ENCODE peak calls at places on chromosomes 4 and X, in nine cellular contexts. A, F, K, N, I, G, B, Q and M are unnamed samples.

GRCh38 chrX:68746988-68747387 is 81.8 kb upstream of the EFNB1 start:
- DNase-seq in I (peak; percentile 15), Q (no peak), G (peak; percentile 41), K (no peak), F (peak; percentile 21), A (no peak), B (no peak), N (no peak), M (no peak)

GRCh38 chr4:81724925-81725329 is 253.2 kb upstream of the RASGEF1B start:
- DNase-seq in G (peak; percentile 75), Q (no peak), F (peak; percentile 74), I (peak; percentile 81), B (peak; percentile 3), N (no peak), K (no peak), A (peak; percentile 34), M (peak; percentile 53)

GRCh38 chrX:139204903-139205667 is 325.5 kb upstream of the F9 start:
- DNase-seq in F (peak; percentile 70), I (peak; percentile 62), B (no peak), A (no peak), N (no peak), K (peak; percentile 14), G (peak; percentile 32), Q (peak; percentile 19), M (peak; percentile 26)

GRCh38 chr4:93994175-93994994 is 165.8 kb downstream of the ATOH1 start:
- DNase-seq in Q (no peak), G (no peak), K (no peak), N (no peak), F (no peak), I (no peak), A (no peak), B (no peak), M (no peak)

GRCh38 chr4:167020410-167020809 is 213.9 kb downstream of the SPOCK3 start:
- DNase-seq in A (no peak), Q (no peak), F (no peak), B (no peak), G (no peak), K (peak; percentile 11), N (no peak), I (no peak), M (no peak)

GRCh38 chr4:165133150-165133549 is 20.5 kb upstream of the TMEM192 start:
- DNase-seq in G (no peak), F (no peak), N (no peak), K (no peak), A (no peak), I (no peak), B (no peak), Q (no peak), M (no peak)

GRCh38 chr4:89640620-89641366 is 196.2 kb downstream of the SNCA start:
- DNase-seq in F (no peak), B (no peak), G (no peak), K (peak; percentile 63), I (peak; percentile 56), N (no peak), A (no peak), Q (no peak), M (peak; percentile 43)

GRCh38 chr4:6474053-6474568 is 1.7 kb upstream of the PPP2R2C start:
- DNase-seq in F (peak; percentile 42), K (peak; percentile 56), G (no peak), Q (peak; percentile 5), I (peak; percentile 48), N (peak; percentile 89), B (no peak), A (no peak), M (no peak)

GRCh38 chrX:47446431-47446830 is 36.6 kb downstream of the ZNF41 start:
- DNase-seq in A (no peak), K (no peak), N (no peak), G (no peak), F (no peak), B (no peak), Q (no peak), I (no peak), M (no peak)

GRCh38 chrX:50430917-50431316 is 39.7 kb downstream of the DGKK start:
- DNase-seq in N (no peak), G (no peak), F (no peak), I (no peak), K (no peak), A (no peak), Q (no peak), B (no peak), M (no peak)

GRCh38 chr4:72286185-72286584 is 254.4 kb downstream of the NPFFR2 start:
- DNase-seq in F (no peak), G (no peak), K (peak; percentile 2), A (no peak), N (no peak), I (no peak), Q (no peak), B (no peak), M (no peak)

GRCh38 chr4:107131295-107131694 is 95.2 kb upstream of the DKK2 start:
- DNase-seq in N (no peak), Q (no peak), F (no peak), B (no peak), I (no peak), A (no peak), G (no peak), K (no peak), M (no peak)

GRCh38 chr4:138868562-138868961 is 147.0 kb upstream of the NOCT start:
- DNase-seq in K (no peak), F (no peak), G (no peak), B (no peak), A (no peak), I (no peak), Q (peak; percentile 22), N (no peak), M (no peak)

GRCh38 chr4:125316781-125317525 is 2.2 kb downstream of the FAT4 start:
- DNase-seq in A (peak; percentile 18), G (no peak), Q (peak; percentile 34), F (peak; percentile 76), N (no peak), K (peak; percentile 55), I (peak; percentile 67), B (no peak), M (peak; percentile 14)

GRCh38 chr4:132646186-132646585 is 502.9 kb upstream of the PCDH10 start:
- DNase-seq in G (no peak), Q (no peak), A (no peak), I (no peak), K (no peak), B (peak; percentile 44), F (no peak), N (no peak), M (no peak)

GRCh38 chrX:150483576-150483975 is 84.8 kb upstream of the MTM1 start:
- DNase-seq in G (no peak), N (no peak), Q (no peak), B (no peak), K (no peak), A (no peak), F (no peak), I (no peak), M (no peak)

GRCh38 chrX:150486011-150486410 is 82.4 kb upstream of the MTM1 start:
- DNase-seq in F (peak; percentile 74), Q (peak; percentile 58), B (no peak), A (peak; percentile 22), K (peak; percentile 62), N (no peak), I (no peak), G (peak; percentile 47), M (peak; percentile 50)

GRCh38 chrX:150487369-150488094 is 80.9 kb upstream of the MTM1 start:
- DNase-seq in F (no peak), G (no peak), I (no peak), A (no peak), B (no peak), K (no peak), Q (no peak), N (no peak), M (no peak)

GRCh38 chrX:150489359-150490015 is 78.9 kb upstream of the MTM1 start:
- DNase-seq in A (no peak), G (no peak), I (no peak), N (no peak), F (no peak), K (no peak), Q (no peak), B (no peak), M (no peak)
- TF ChIP-seq EP300 in A (no peak), G (no peak), I (no peak), N (no peak), F (no peak), K (no peak), Q (no peak), B (no peak), M (no peak)

DNA sequence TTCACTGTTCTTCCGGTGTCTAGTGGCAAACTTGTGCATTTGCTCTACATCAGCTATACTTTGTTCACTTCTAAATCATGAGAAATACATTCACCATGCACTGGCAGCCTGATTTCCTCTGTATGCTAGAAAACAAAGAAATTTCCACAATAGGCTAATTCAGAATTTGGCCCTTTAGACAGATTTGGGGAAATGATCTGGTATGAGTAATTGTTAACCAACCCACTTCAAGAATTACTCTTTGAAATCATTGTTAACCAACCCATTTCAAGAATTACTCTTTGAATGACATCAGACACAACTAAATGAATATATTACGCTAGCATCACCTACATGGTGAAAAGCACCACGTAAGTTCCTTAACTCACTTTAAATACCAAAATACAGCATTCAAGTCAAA is 14.6 kb downstream of the APBB2 start:
- DNase-seq in G (no peak), Q (no peak), N (no peak), A (no peak), F (no peak), I (no peak), K (no peak), B (no peak), M (no peak)
- H3K4me1 ChIP-seq in G (peaks cover 5% of the 10 kb centered on the region), Q (peaks cover 18% of the 10 kb centered on the region), N (peaks cover 41% of the 10 kb centered on the region), A (peaks cover 26% of the 10 kb centered on the region), F (peaks cover 30% of the 10 kb centered on the region), I (peaks cover 26% of the 10 kb centered on the region), K (peaks cover 6% of the 10 kb centered on the region), B (peaks cover 9% of the 10 kb centered on the region), M (peaks cover 20% of the 10 kb centered on the region)

DNA sequence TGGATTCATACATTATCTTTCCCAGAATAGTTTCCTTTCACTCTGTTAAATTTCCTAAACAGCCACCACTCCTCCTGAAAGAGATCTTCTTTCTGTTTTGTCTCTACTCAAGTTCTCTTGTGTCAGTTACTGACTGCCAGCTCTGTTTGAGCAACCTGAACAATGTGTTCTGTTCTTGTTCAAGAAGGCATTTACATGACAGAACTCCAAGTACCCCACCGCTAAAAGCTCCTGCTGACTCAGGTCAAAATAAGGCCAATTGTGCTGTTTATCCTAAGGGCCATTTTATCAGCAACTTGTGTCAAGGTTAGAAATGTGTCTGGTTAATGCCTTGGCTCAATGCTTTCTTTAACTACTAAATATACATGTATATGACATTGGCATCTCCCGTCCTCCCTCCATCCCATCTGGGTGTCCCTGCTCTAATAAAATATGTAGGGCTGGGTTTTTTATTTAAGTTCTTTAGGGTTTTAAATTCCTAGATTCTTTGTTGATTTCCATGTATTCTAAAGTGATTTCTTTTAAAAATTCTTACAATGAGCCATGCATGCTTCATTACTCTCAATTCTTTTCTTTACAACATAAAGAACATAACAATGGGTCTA is 144.3 kb upstream of the PAQR3 start:
- DNase-seq in F (peak; percentile 84), K (no peak), Q (no peak), A (peak; percentile 22), B (no peak), G (no peak), N (no peak), I (no peak), M (no peak)
- TF ChIP-seq EP300 in F (peak; percentile 99), K (no peak), Q (no peak), A (peak; percentile 53), B (no peak), G (no peak), N (peak; percentile 99), I (peak; percentile 97), M (peak; percentile 90)

DNA sequence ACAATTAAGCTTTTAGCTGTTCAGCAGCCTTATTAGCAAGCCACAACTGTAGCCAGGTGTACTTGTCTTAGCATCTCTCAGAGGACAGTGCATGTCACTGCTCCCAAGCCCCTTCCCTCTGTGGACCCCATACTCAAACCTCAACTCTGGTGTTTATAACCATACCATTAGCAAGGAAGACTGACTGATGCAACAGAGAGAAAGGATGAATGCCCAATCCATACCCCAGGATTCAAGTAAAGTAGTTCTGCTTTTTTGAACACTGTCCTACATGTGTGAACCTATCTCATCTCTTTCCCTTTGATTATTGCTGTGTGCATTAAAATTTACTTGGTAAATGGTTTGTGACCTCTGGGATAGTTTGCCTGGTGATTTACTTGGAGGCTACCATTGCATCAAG is 22.8 kb upstream of the CYBB start:
- DNase-seq in A (no peak), F (no peak), Q (no peak), I (no peak), G (no peak), B (no peak), N (no peak), K (no peak), M (no peak)
- H3K4me1 ChIP-seq in A (no peaks in the 10 kb centered on the region), F (no peaks in the 10 kb centered on the region), Q (no peaks in the 10 kb centered on the region), I (no peaks in the 10 kb centered on the region), G (no peaks in the 10 kb centered on the region), B (peaks cover 32% of the 10 kb centered on the region), N (no peaks in the 10 kb centered on the region), K (no peaks in the 10 kb centered on the region), M (no peaks in the 10 kb centered on the region)